ENCODE peak calls at places on chromosomes 6 and 20, in seven cellular contexts. X is suprapubic skin, U is K562, C is transverse colon, B is sigmoid colon, H is stomach, K is HCT116. F is an unnamed sample. For H3K4me1, the result is how much of the 10 kb centered on the place peaks cover.

GRCh38 chr6:138509371-138509770 is 10.1 kb upstream of the NHSL1 start:
- DNase-seq in X (no peak), U (peak), C (peak), B (peak), H (peak), K (peak), F (no peak)

GRCh38 chr6:19554356-19555225 is 282.6 kb upstream of the ID4 start:
- DNase-seq in X (no peak), U (no peak), C (no peak), B (peak), H (no peak), K (no peak), F (no peak)

GRCh38 chr6:129523814-129524213 is 186.2 kb downstream of the ARHGAP18 start:
- DNase-seq in X (no peak), U (no peak), C (no peak), B (no peak), H (no peak), K (no peak), F (no peak)

GRCh38 chr6:156875062-156875461 is 97.9 kb downstream of the ARID1B start:
- DNase-seq in X (no peak), U (no peak), C (no peak), B (no peak), H (no peak), K (no peak), F (no peak)

GRCh38 chr6:131911951-131912350 is 39.2 kb downstream of the CCN2 start:
- DNase-seq in X (no peak), U (no peak), C (no peak), B (no peak), H (no peak), K (no peak), F (no peak)

GRCh38 chr6:157952751-157953479 is 28.7 kb upstream of the SYNJ2 start:
- DNase-seq in X (no peak), U (no peak), C (peak), B (no peak), H (no peak), K (no peak), F (no peak)

GRCh38 chr20:47099749-47100515 is 205.3 kb downstream of the EYA2 start:
- DNase-seq in X (no peak), U (no peak), C (no peak), B (peak), H (no peak), K (no peak), F (no peak)

GRCh38 chr20:51195990-51196389 is 173.1 kb upstream of the KCNG1 start:
- DNase-seq in X (no peak), U (no peak), C (no peak), B (no peak), H (no peak), K (no peak), F (no peak)

GRCh38 chr6:166307981-166308768 is at the start of gene PRR18:
- DNase-seq in X (no peak), U (no peak), C (no peak), B (no peak), H (no peak), K (no peak), F (no peak)

GRCh38 chr20:46056970-46057855 is 28.2 kb downstream of the SLC12A5 start:
- DNase-seq in X (no peak), U (peak), C (no peak), B (peak), H (no peak), K (no peak), F (no peak)

GRCh38 chr6:75481394-75481793 is 12.2 kb downstream of the FILIP1 start:
- DNase-seq in X (no peak), U (no peak), C (no peak), B (no peak), H (no peak), K (no peak), F (no peak)

GRCh38 chr20:63624486-63624885 is 2.4 kb downstream of the GMEB2 start:
- DNase-seq in X (no peak), U (no peak), C (no peak), B (no peak), H (no peak), K (no peak), F (no peak)

GRCh38 chr6:116280161-116280959 is 630 bp upstream of the TSPYL1 start:
- DNase-seq in X (no peak), U (no peak), C (no peak), B (no peak), H (no peak), K (no peak), F (no peak)

GRCh38 chr20:23622839-23623343 is 14.9 kb downstream of the CST3 start:
- DNase-seq in X (no peak), U (peak), C (peak), B (peak), H (peak), K (peak), F (peak)

GRCh38 chr6:144360401-144360800 is 75.3 kb downstream of the UTRN start:
- DNase-seq in X (no peak), U (no peak), C (no peak), B (no peak), H (no peak), K (no peak), F (no peak)

GRCh38 chr6:88864347-88865057 is 98.9 kb downstream of the RNGTT start:
- DNase-seq in X (no peak), U (no peak), C (no peak), B (no peak), H (no peak), K (no peak), F (no peak)

GRCh38 chr6:162123797-162124196 is 603.8 kb downstream of the PRKN start:
- DNase-seq in X (no peak), U (no peak), C (no peak), B (no peak), H (no peak), K (no peak), F (no peak)

GRCh38 chr20:46767127-46767761 is 57.8 kb downstream of the SLC2A10 start:
- DNase-seq in X (no peak), U (peak), C (peak), B (no peak), H (peak), K (peak), F (no peak)

GRCh38 chr6:41712651-41713103 is 22.7 kb downstream of the TFEB start:
- DNase-seq in X (no peak), U (no peak), C (no peak), B (peak), H (peak), K (no peak), F (peak)

GRCh38 chr6:127026247-127026646 is 92.2 kb upstream of the RSPO3 start:
- DNase-seq in X (no peak), U (no peak), C (no peak), B (no peak), H (no peak), K (peak), F (no peak)

GRCh38 chr6:16199792-16200191 is 38.6 kb upstream of the GMPR start:
- DNase-seq in X (no peak), U (no peak), C (no peak), B (no peak), H (no peak), K (no peak), F (no peak)

GRCh38 chr6:16196958-16197576 is 41.3 kb upstream of the GMPR start:
- DNase-seq in X (no peak), U (no peak), C (no peak), B (no peak), H (no peak), K (no peak), F (no peak)

GRCh38 chr6:16201706-16202105 is 36.7 kb upstream of the GMPR start:
- DNase-seq in X (no peak), U (no peak), C (no peak), B (no peak), H (no peak), K (no peak), F (no peak)

GRCh38 chr6:16198061-16198705 is 40.2 kb upstream of the GMPR start:
- DNase-seq in X (no peak), U (no peak), C (no peak), B (no peak), H (no peak), K (no peak), F (no peak)

DNA sequence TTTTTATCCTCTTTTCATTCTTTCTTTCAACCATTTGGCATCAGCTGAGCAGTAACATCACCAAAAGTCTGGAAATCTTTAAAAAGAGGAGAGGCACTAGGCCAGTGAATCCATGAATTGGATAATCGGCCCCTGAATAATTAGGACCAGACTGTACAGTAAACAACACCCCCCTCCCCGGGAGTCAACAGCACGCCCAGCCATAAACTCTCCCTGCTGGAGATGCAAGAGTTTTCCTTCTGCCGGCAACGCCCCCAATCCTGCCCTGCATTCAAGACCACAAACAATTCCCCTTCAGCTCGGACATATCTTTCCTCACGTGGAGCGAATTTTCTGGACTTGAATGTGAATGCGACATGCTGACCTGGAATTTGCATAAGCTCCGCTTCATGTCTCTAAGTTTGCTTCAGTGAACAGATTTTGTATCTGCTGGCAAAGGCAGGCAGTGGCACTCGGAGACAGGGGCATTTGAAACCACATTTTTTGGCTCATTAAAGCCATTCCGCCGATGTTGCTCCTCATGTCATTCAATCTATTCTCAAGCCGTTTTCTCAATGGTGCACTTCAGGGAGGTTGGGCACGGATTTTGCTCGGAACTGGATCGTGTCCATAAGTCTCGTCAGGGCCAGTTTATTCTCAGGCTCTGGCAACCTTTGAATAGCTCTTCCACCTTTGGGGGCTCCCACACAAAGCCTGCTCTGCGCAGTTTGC is 38.0 kb upstream of the GMPR start:
- DNase-seq in X (no peak), U (no peak), C (peak), B (no peak), H (no peak), K (no peak), F (no peak)
- H3K4me3 ChIP-seq in X (peak), U (no peak), C (no peak), B (no peak), H (peak), K (no peak), F (peak)

GRCh38 chr6:111589366-111589765 is 16.3 kb downstream of the TRAF3IP2 start:
- DNase-seq in X (no peak), U (no peak), C (no peak), B (no peak), H (no peak), K (peak), F (no peak)
- H3K4me1 ChIP-seq in X (half or more), U (under half), C (under half), B (under half), H (half or more), K (half or more), F (under half)

GRCh38 chr6:73393278-73393677 is 1.4 kb upstream of the DDX43 start:
- DNase-seq in X (no peak), U (no peak), C (no peak), B (no peak), H (no peak), K (no peak), F (no peak)

GRCh38 chr6:73388800-73389512 is 5.7 kb upstream of the DDX43 start:
- DNase-seq in X (no peak), U (peak), C (peak), B (peak), H (peak), K (peak), F (no peak)

GRCh38 chr6:73388433-73388799 is 6.2 kb upstream of the DDX43 start:
- DNase-seq in X (no peak), U (no peak), C (no peak), B (no peak), H (no peak), K (no peak), F (no peak)

GRCh38 chr6:73391735-73392134 is 2.9 kb upstream of the DDX43 start:
- DNase-seq in X (no peak), U (no peak), C (no peak), B (no peak), H (no peak), K (no peak), F (no peak)

GRCh38 chr6:73389854-73390253 is 4.8 kb upstream of the DDX43 start:
- DNase-seq in X (no peak), U (no peak), C (peak), B (no peak), H (no peak), K (no peak), F (no peak)
- TF ChIP-seq POLR2AphosphoS5 in X (no peak), U (no peak), C (no peak), B (no peak), H (no peak), K (no peak), F (no peak)

GRCh38 chr6:30767944-30768301 is 23.6 kb upstream of the IER3 start:
- DNase-seq in X (no peak), U (no peak), C (no peak), B (no peak), H (no peak), K (no peak), F (no peak)

GRCh38 chr6:30766461-30767157 is 22.3 kb upstream of the IER3 start:
- DNase-seq in X (no peak), U (no peak), C (no peak), B (no peak), H (no peak), K (no peak), F (no peak)

GRCh38 chr6:30768634-30769087 is 24.3 kb upstream of the IER3 start:
- DNase-seq in X (no peak), U (no peak), C (no peak), B (no peak), H (no peak), K (no peak), F (no peak)

GRCh38 chr6:30769088-30769852 is 24.9 kb upstream of the IER3 start:
- DNase-seq in X (no peak), U (peak), C (peak), B (peak), H (peak), K (peak), F (no peak)

GRCh38 chr6:30767158-30767943 is 23.0 kb upstream of the IER3 start:
- DNase-seq in X (no peak), U (peak), C (no peak), B (no peak), H (no peak), K (no peak), F (no peak)
- H3K4me3 ChIP-seq in X (no peak), U (no peak), C (no peak), B (no peak), H (no peak), K (no peak), F (no peak)

DNA sequence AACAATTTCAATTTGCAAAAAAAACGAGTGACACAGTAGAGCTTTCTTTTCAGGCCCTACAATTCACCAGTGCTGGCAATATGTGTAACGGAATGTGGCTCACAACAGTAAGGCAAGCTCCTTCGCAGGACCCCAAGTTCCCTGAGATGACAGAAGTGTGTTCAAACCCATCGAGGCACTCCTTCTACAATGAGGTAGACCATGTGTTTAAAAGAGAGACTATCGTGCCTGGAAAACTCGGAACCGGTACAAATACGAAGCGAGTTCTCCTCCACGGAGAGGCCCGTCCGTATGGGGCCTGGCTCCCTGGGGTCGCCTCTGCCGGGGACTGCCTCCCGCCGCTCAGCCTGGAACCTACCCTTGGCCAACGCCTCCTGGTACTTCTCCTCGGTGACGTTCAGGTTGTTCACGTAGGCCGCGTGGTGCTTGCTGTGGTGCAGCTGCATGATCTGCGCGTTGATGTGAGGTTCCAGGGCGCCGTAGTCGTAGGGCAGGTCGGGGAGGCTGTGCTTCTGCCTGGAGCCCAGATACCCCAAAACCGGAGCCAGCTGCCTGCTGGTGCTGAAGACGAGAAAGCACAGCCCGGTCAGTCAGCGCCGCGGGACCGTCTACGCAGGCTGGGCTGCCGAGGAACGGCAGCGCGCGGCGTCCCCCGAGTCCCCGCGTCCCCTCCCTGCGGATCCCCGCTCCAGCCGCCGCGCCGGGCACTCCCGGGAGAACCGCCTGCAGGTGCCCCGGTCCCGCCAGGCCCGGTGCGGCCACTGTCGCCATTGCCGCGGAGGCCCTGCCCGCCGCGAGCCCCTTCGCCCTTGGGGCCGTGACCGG is 526 bp downstream of the SOD2 start:
- DNase-seq in X (no peak), U (no peak), C (peak), B (peak), H (peak), K (no peak), F (peak)
- H3K4me1 ChIP-seq in X (half or more), U (under half), C (under half), B (under half), H (under half), K (under half), F (under half)

GRCh38 chr6:47134476-47135189 is 92.5 kb upstream of the ADGRF1 start:
- DNase-seq in X (no peak), U (peak), C (no peak), B (no peak), H (no peak), K (peak), F (no peak)
- TF ChIP-seq POLR2AphosphoS5 in X (no peak), U (peak), C (peak), B (no peak), H (no peak), K (peak), F (no peak)

GRCh38 chr6:16415677-16416076 is 177.3 kb downstream of the GMPR start:
- DNase-seq in X (no peak), U (no peak), C (no peak), B (no peak), H (no peak), K (no peak), F (no peak)

GRCh38 chr6:16414205-16414604 is 175.8 kb downstream of the GMPR start:
- DNase-seq in X (no peak), U (no peak), C (no peak), B (no peak), H (no peak), K (no peak), F (no peak)

GRCh38 chr6:16409531-16410441 is 171.4 kb downstream of the GMPR start:
- DNase-seq in X (peak), U (peak), C (peak), B (peak), H (peak), K (peak), F (peak)

GRCh38 chr6:16408766-16409165 is 170.4 kb downstream of the GMPR start:
- DNase-seq in X (no peak), U (no peak), C (no peak), B (no peak), H (no peak), K (no peak), F (no peak)

GRCh38 chr6:16413399-16413798 is 175.0 kb downstream of the GMPR start:
- DNase-seq in X (no peak), U (no peak), C (no peak), B (no peak), H (no peak), K (no peak), F (no peak)
- H3K4me3 ChIP-seq in X (no peak), U (no peak), C (no peak), B (no peak), H (no peak), K (no peak), F (no peak)

F was measured in breast epithelium.